ENCODE peak calls at places on chromosomes 7 and 10, in eight cellular contexts. E is type B pancreatic cell, S is BJ, Z is thyroid gland, W is IMR-90, J is psoas muscle, N is heart right ventricle, X is epithelial cell of esophagus. T is an unnamed sample.

GRCh38 chr7:132393789-132394261 is 182.4 kb downstream of the PLXNA4 start:
- DNase-seq in E (no peak), S (no peak), Z (peak), W (no peak), J (peak), N (peak), X (no peak), T (no peak)

GRCh38 chr10:72174297-72174662 is 41.5 kb upstream of the ANAPC16 start:
- DNase-seq in E (no peak), S (no peak), Z (no peak), W (no peak), J (no peak), N (no peak), X (no peak), T (no peak)

GRCh38 chr10:92688927-92689662 is 660 bp upstream of the HHEX start:
- DNase-seq in E (no peak), S (no peak), Z (peak), W (peak), J (peak), N (peak), X (peak), T (no peak)

GRCh38 chr7:47078241-47078640 is 503.7 kb downstream of the TNS3 start:
- DNase-seq in E (no peak), S (no peak), Z (no peak), W (peak), J (no peak), N (no peak), X (no peak), T (no peak)

GRCh38 chr7:134690614-134691504 is 44.2 kb downstream of the BPGM start:
- DNase-seq in E (no peak), S (no peak), Z (peak), W (peak), J (no peak), N (no peak), X (no peak), T (no peak)

GRCh38 chr10:78255796-78256638 is 222.4 kb downstream of the RPS24 start:
- DNase-seq in E (no peak), S (peak), Z (peak), W (peak), J (peak), N (no peak), X (peak), T (no peak)

GRCh38 chr7:13745530-13745929 is 243.9 kb downstream of the ETV1 start:
- DNase-seq in E (no peak), S (no peak), Z (no peak), W (no peak), J (no peak), N (no peak), X (no peak), T (no peak)

GRCh38 chr7:155408657-155409586 is 49.0 kb upstream of the EN2 start:
- DNase-seq in E (no peak), S (no peak), Z (no peak), W (no peak), J (no peak), N (no peak), X (no peak), T (no peak)

GRCh38 chr7:55420535-55420934 is 55.4 kb downstream of the LANCL2 start:
- DNase-seq in E (no peak), S (no peak), Z (no peak), W (peak), J (no peak), N (no peak), X (no peak), T (no peak)

GRCh38 chr7:130622866-130623265 is 45.7 kb downstream of the COPG2 start:
- DNase-seq in E (no peak), S (no peak), Z (no peak), W (no peak), J (no peak), N (no peak), X (no peak), T (no peak)

GRCh38 chr7:55127135-55127551 is 108.3 kb downstream of the EGFR start:
- DNase-seq in E (no peak), S (no peak), Z (no peak), W (no peak), J (no peak), N (no peak), X (no peak), T (no peak)

GRCh38 chr7:102042016-102042656 is 224.7 kb downstream of the CUX1 start:
- DNase-seq in E (no peak), S (no peak), Z (no peak), W (peak), J (no peak), N (no peak), X (peak), T (no peak)

GRCh38 chr7:115850774-115851173 is 179.8 kb downstream of the TFEC start:
- DNase-seq in E (no peak), S (no peak), Z (no peak), W (no peak), J (no peak), N (no peak), X (no peak), T (no peak)

GRCh38 chr10:6213908-6214307 is 11.2 kb downstream of the PFKFB3 start:
- DNase-seq in E (no peak), S (no peak), Z (no peak), W (no peak), J (peak), N (no peak), X (no peak), T (no peak)

GRCh38 chr7:75716992-75717626 is 21.6 kb downstream of the HIP1 start:
- DNase-seq in E (no peak), S (no peak), Z (no peak), W (peak), J (no peak), N (no peak), X (peak), T (no peak)

GRCh38 chr10:47260505-47261111 is 39.4 kb upstream of the GDF10 start:
- DNase-seq in E (peak), S (no peak), Z (no peak), W (no peak), J (no peak), N (no peak), X (no peak), T (no peak)

GRCh38 chr10:506451-507354 is 182.8 kb downstream of the DIP2C start:
- DNase-seq in E (no peak), S (no peak), Z (no peak), W (no peak), J (peak), N (no peak), X (no peak), T (no peak)

GRCh38 chr10:30432631-30433285 is 1.2 kb upstream of the MAP3K8 start:
- DNase-seq in E (no peak), S (no peak), Z (peak), W (no peak), J (peak), N (peak), X (no peak), T (peak)

GRCh38 chr10:120998782-120999285 is 147.7 kb downstream of the WDR11 start:
- DNase-seq in E (no peak), S (no peak), Z (no peak), W (no peak), J (no peak), N (no peak), X (no peak), T (no peak)

GRCh38 chr10:35577915-35578607 is 27.1 kb upstream of the GJD4 start:
- DNase-seq in E (no peak), S (no peak), Z (no peak), W (no peak), J (no peak), N (no peak), X (peak), T (no peak)

GRCh38 chr10:90969947-90970673 is 49.2 kb upstream of the ANKRD1 start:
- DNase-seq in E (no peak), S (peak), Z (no peak), W (peak), J (no peak), N (no peak), X (peak), T (no peak)

GRCh38 chr7:144830024-144830785 is 5.6 kb downstream of the TPK1 start:
- DNase-seq in E (no peak), S (no peak), Z (no peak), W (no peak), J (no peak), N (no peak), X (no peak), T (no peak)

GRCh38 chr10:59362184-59362966 is at the start of gene FAM13C:
- DNase-seq in E (peak), S (no peak), Z (peak), W (peak), J (peak), N (peak), X (peak), T (peak)

GRCh38 chr10:123854003-123854402 is 37.6 kb downstream of the CPXM2 start:
- DNase-seq in E (no peak), S (no peak), Z (no peak), W (no peak), J (no peak), N (no peak), X (no peak), T (no peak)

GRCh38 chr10:69009360-69009759 is 20.8 kb downstream of the KIFBP start:
- DNase-seq in E (no peak), S (no peak), Z (no peak), W (peak), J (no peak), N (no peak), X (no peak), T (no peak)

GRCh38 chr7:25189197-25189596 is 39.1 kb downstream of the NPVF start:
- DNase-seq in E (no peak), S (no peak), Z (no peak), W (no peak), J (no peak), N (no peak), X (no peak), T (no peak)

GRCh38 chr7:158272509-158273137 is 315.0 kb downstream of the PTPRN2 start:
- DNase-seq in E (peak), S (no peak), Z (no peak), W (no peak), J (peak), N (no peak), X (no peak), T (no peak)

GRCh38 chr10:113992601-113993011 is 51.1 kb upstream of the ADRB1 start:
- DNase-seq in E (no peak), S (no peak), Z (no peak), W (no peak), J (peak), N (no peak), X (no peak), T (peak)

GRCh38 chr7:134931487-134931886 is 54.8 kb upstream of the AGBL3 start:
- DNase-seq in E (no peak), S (no peak), Z (peak), W (no peak), J (no peak), N (no peak), X (no peak), T (peak)

GRCh38 chr10:97081621-97082235 is 104.0 kb downstream of the SLIT1 start:
- DNase-seq in E (no peak), S (no peak), Z (peak), W (peak), J (peak), N (peak), X (peak), T (peak)

GRCh38 chr10:77090381-77091356 is 546.9 kb downstream of the KCNMA1 start:
- DNase-seq in E (no peak), S (no peak), Z (no peak), W (no peak), J (no peak), N (no peak), X (no peak), T (no peak)

GRCh38 chr7:155832581-155832981 is 20.3 kb upstream of the SHH start:
- DNase-seq in E (no peak), S (no peak), Z (no peak), W (no peak), J (no peak), N (no peak), X (no peak), T (no peak)

GRCh38 chr7:1357601-1358271 is 101.5 kb downstream of the MICALL2 start:
- DNase-seq in E (no peak), S (no peak), Z (no peak), W (no peak), J (no peak), N (no peak), X (no peak), T (no peak)

GRCh38 chr10:132232981-132233380 is 46.2 kb downstream of the DPYSL4 start:
- DNase-seq in E (no peak), S (no peak), Z (no peak), W (no peak), J (no peak), N (peak), X (no peak), T (no peak)

GRCh38 chr10:132230557-132231210 is 43.9 kb downstream of the DPYSL4 start:
- DNase-seq in E (no peak), S (no peak), Z (no peak), W (no peak), J (no peak), N (peak), X (no peak), T (no peak)

GRCh38 chr10:132231656-132232552 is 45.2 kb downstream of the DPYSL4 start:
- DNase-seq in E (no peak), S (no peak), Z (no peak), W (no peak), J (no peak), N (peak), X (no peak), T (no peak)

GRCh38 chr10:132233501-132234075 is 46.8 kb downstream of the DPYSL4 start:
- DNase-seq in E (no peak), S (no peak), Z (no peak), W (no peak), J (no peak), N (peak), X (no peak), T (no peak)

GRCh38 chr10:132232553-132232949 is 45.8 kb downstream of the DPYSL4 start:
- DNase-seq in E (no peak), S (no peak), Z (no peak), W (no peak), J (no peak), N (peak), X (no peak), T (peak)
- TF ChIP-seq CTCF in E (no peak), S (no peak), Z (no peak), W (no peak), J (no peak), N (no peak), X (no peak), T (no peak)

GRCh38 chr10:122468220-122468922 is 7.0 kb downstream of the HTRA1 start:
- DNase-seq in E (no peak), S (no peak), Z (no peak), W (no peak), J (no peak), N (no peak), X (no peak), T (no peak)
- TF ChIP-seq CTCF in E (no peak), S (no peak), Z (no peak), W (no peak), J (no peak), N (no peak), X (no peak), T (no peak)

GRCh38 chr7:4871056-4871680 is 9.3 kb upstream of the PAPOLB start:
- DNase-seq in E (no peak), S (no peak), Z (no peak), W (no peak), J (no peak), N (no peak), X (no peak), T (no peak)
- TF ChIP-seq CTCF in E (no peak), S (no peak), Z (no peak), W (no peak), J (no peak), N (no peak), X (no peak), T (no peak)

GRCh38 chr7:100248483-100248882 is 28.7 kb downstream of the PVRIG start:
- DNase-seq in E (no peak), S (no peak), Z (no peak), W (no peak), J (no peak), N (no peak), X (no peak), T (no peak)

GRCh38 chr7:100247152-100247757 is 27.5 kb downstream of the PVRIG start:
- DNase-seq in E (peak), S (no peak), Z (peak), W (peak), J (peak), N (no peak), X (peak), T (no peak)
- TF ChIP-seq CTCF in E (peak), S (no peak), Z (no peak), W (no peak), J (peak), N (no peak), X (no peak), T (no peak)

GRCh38 chr10:64215088-64215487 is 693.9 kb downstream of the REEP3 start:
- DNase-seq in E (no peak), S (no peak), Z (no peak), W (no peak), J (no peak), N (no peak), X (no peak), T (no peak)

GRCh38 chr10:64219271-64220025 is 698.2 kb downstream of the REEP3 start:
- DNase-seq in E (no peak), S (no peak), Z (no peak), W (no peak), J (no peak), N (no peak), X (no peak), T (no peak)
- TF ChIP-seq CTCF in E (no peak), S (no peak), Z (no peak), W (no peak), J (no peak), N (no peak), X (no peak), T (no peak)

GRCh38 chr10:19164461-19164860 is 115.9 kb downstream of the MALRD1 start:
- DNase-seq in E (no peak), S (no peak), Z (no peak), W (no peak), J (no peak), N (no peak), X (peak), T (no peak)

GRCh38 chr10:19169684-19170083 is 121.1 kb downstream of the MALRD1 start:
- DNase-seq in E (no peak), S (no peak), Z (no peak), W (peak), J (no peak), N (no peak), X (peak), T (no peak)

GRCh38 chr10:19168584-19168983 is 120.0 kb downstream of the MALRD1 start:
- DNase-seq in E (no peak), S (no peak), Z (no peak), W (no peak), J (no peak), N (no peak), X (no peak), T (no peak)
- TF ChIP-seq CTCF in E (peak), S (no peak), Z (no peak), W (peak), J (no peak), N (no peak), X (peak), T (no peak)

DNA sequence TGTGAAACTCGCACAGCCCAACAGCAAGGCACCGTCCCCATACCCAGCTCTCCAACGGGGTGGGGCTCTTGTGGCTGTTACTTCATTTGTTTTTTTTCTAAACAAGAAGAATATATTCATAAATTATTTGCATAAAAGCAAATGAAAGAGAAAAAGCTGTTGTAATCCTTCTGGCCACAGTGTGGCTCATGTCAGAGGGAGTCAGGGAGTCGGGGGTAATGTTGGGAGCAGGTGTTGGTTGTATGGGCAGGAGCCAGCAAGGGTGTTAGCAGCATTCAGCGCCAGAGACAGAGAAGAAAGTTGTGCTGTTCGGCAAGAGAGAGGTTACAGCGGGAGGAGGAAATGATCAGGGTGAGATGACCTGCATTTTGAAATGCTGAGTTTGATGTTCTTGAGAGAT is 13.3 kb downstream of the PFKP start:
- DNase-seq in E (no peak), S (no peak), Z (no peak), W (no peak), J (no peak), N (no peak), X (no peak), T (no peak)
- TF ChIP-seq CTCF in E (no peak), S (no peak), Z (no peak), W (peak), J (peak), N (no peak), X (no peak), T (no peak)

GRCh38 chr7:70679666-70680065 is 452.3 kb upstream of the GALNT17 start:
- DNase-seq in E (no peak), S (no peak), Z (no peak), W (no peak), J (no peak), N (no peak), X (no peak), T (no peak)

GRCh38 chr7:70684173-70684572 is 447.8 kb upstream of the GALNT17 start:
- DNase-seq in E (no peak), S (no peak), Z (no peak), W (no peak), J (no peak), N (no peak), X (no peak), T (no peak)

GRCh38 chr7:70678621-70679251 is 453.2 kb upstream of the GALNT17 start:
- DNase-seq in E (no peak), S (no peak), Z (no peak), W (peak), J (no peak), N (no peak), X (peak), T (no peak)

GRCh38 chr7:70681111-70681846 is 450.7 kb upstream of the GALNT17 start:
- DNase-seq in E (no peak), S (no peak), Z (no peak), W (no peak), J (no peak), N (no peak), X (no peak), T (no peak)

DNA sequence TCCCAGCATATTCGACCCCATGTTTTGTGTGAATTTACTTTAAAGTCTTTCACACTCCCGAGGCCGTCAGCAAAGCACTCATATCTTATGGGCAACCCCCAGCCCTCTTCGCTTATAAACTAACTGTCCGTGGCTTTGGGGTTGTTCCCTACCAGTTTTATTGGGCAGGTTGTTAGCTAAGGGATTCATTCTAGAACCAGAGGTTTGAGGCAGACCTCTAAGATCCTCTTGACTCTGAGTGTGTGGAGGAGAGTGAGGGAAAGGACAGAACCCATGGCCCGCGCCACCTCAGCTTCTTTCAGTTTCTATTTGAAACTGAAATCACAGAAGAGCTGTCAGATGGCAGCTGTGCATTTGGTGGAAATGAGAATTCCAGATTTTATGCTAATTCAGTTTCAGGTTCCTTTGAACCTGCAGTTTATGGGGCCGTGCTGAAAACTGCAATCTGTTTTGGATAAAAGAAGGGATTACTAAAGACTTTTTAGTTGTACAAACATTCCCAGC is 450.0 kb upstream of the GALNT17 start:
- DNase-seq in E (no peak), S (no peak), Z (no peak), W (no peak), J (no peak), N (no peak), X (no peak), T (no peak)
- TF ChIP-seq CTCF in E (no peak), S (no peak), Z (no peak), W (no peak), J (no peak), N (no peak), X (no peak), T (no peak)

GRCh38 chr7:30312186-30312585 is 27.8 kb downstream of the ZNRF2 start:
- DNase-seq in E (no peak), S (no peak), Z (no peak), W (no peak), J (no peak), N (no peak), X (no peak), T (no peak)

GRCh38 chr7:30309842-30310435 is 25.5 kb downstream of the ZNRF2 start:
- DNase-seq in E (no peak), S (no peak), Z (no peak), W (no peak), J (no peak), N (no peak), X (peak), T (no peak)

GRCh38 chr7:30309302-30309701 is 24.9 kb downstream of the ZNRF2 start:
- DNase-seq in E (no peak), S (no peak), Z (no peak), W (no peak), J (no peak), N (no peak), X (no peak), T (no peak)

GRCh38 chr7:30308392-30308791 is 24.0 kb downstream of the ZNRF2 start:
- DNase-seq in E (no peak), S (no peak), Z (no peak), W (peak), J (no peak), N (no peak), X (peak), T (no peak)

GRCh38 chr7:30310674-30311362 is 26.4 kb downstream of the ZNRF2 start:
- DNase-seq in E (no peak), S (no peak), Z (no peak), W (no peak), J (no peak), N (no peak), X (peak), T (no peak)
- TF ChIP-seq CTCF in E (no peak), S (no peak), Z (no peak), W (no peak), J (no peak), N (no peak), X (no peak), T (no peak)

T was measured in heart left ventricle.